ENCODE peak calls at places on chromosomes 5 and 9, in four cellular contexts. S, Z, G and O are unnamed samples.

GRCh38 chr5:111447822-111448221 is 64.5 kb downstream of the STARD4 start:
- DNase-seq in Z (no peak), S (no peak), G (no peak), O (no peak)

GRCh38 chr5:66876266-66876807 is 280.1 kb downstream of the MAST4 start:
- DNase-seq in Z (no peak), S (no peak), G (no peak), O (no peak)

GRCh38 chr5:58241383-58241782 is 218.5 kb downstream of the PLK2 start:
- DNase-seq in Z (no peak), G (no peak), S (no peak), O (no peak)

GRCh38 chr5:133944263-133945230 is 23.9 kb downstream of the C5orf15 start:
- DNase-seq in G (peak), Z (no peak), S (peak), O (no peak)

GRCh38 chr5:1320436-1321344 is 24.2 kb downstream of the CLPTM1L start:
- DNase-seq in Z (no peak), S (no peak), G (no peak), O (peak)

GRCh38 chr5:112718344-112718743 is 19.3 kb upstream of the APC start:
- DNase-seq in S (no peak), G (no peak), Z (no peak), O (no peak)

GRCh38 chr9:757246-757881 is 84.1 kb upstream of the DMRT1 start:
- DNase-seq in Z (no peak), S (no peak), G (peak), O (no peak)

GRCh38 chr5:137954131-137954879 is 65.0 kb downstream of the PKD2L2 start:
- DNase-seq in G (peak), Z (no peak), S (no peak), O (no peak)

GRCh38 chr5:107359033-107359915 is 311.5 kb downstream of the EFNA5 start:
- DNase-seq in S (no peak), G (peak), Z (no peak), O (no peak)

GRCh38 chr5:119269061-119269579 is 86.7 kb upstream of the TNFAIP8 start:
- DNase-seq in G (peak), S (peak), Z (peak), O (peak)

GRCh38 chr5:137486707-137487106 is 12.4 kb downstream of the SPOCK1 start:
- DNase-seq in G (no peak), S (no peak), Z (no peak), O (no peak)

GRCh38 chr9:125433461-125434001 is 171.9 kb downstream of the GAPVD1 start:
- DNase-seq in S (no peak), Z (no peak), G (no peak), O (peak)

GRCh38 chr5:31967461-31967860 is 206.7 kb downstream of the GOLPH3 start:
- DNase-seq in S (no peak), Z (no peak), G (no peak), O (no peak)

GRCh38 chr9:99433555-99433954 is 211.5 kb downstream of the SEC61B start:
- DNase-seq in Z (peak), S (peak), G (peak), O (no peak)

GRCh38 chr9:127159949-127160610 is 37.6 kb upstream of the ANGPTL2 start:
- DNase-seq in Z (no peak), G (no peak), S (no peak), O (no peak)

GRCh38 chr9:101326501-101326900 is 58.3 kb downstream of the BAAT start:
- DNase-seq in G (peak), S (no peak), Z (no peak), O (no peak)

GRCh38 chr5:479566-480319 is 36.8 kb downstream of the EXOC3 start:
- DNase-seq in Z (no peak), S (no peak), G (no peak), O (no peak)

GRCh38 chr5:103904651-103905050 is 342.1 kb upstream of the NUDT12 start:
- DNase-seq in S (no peak), G (no peak), Z (no peak), O (no peak)
- H3K27ac ChIP-seq in S (no peak), G (no peak), Z (no peak), O (no peak)

GRCh38 chr5:177468329-177469058 is 4.9 kb downstream of the DBN1 start:
- DNase-seq in G (no peak), S (no peak), Z (no peak), O (no peak)
- H3K27ac ChIP-seq in G (no peak), S (no peak), Z (no peak), O (no peak)

GRCh38 chr5:135265497-135266300 is 133.3 kb downstream of the MACROH2A1 start:
- DNase-seq in S (no peak), G (no peak), Z (no peak), O (no peak)
- H3K27ac ChIP-seq in S (no peak), G (no peak), Z (no peak), O (no peak)

DNA sequence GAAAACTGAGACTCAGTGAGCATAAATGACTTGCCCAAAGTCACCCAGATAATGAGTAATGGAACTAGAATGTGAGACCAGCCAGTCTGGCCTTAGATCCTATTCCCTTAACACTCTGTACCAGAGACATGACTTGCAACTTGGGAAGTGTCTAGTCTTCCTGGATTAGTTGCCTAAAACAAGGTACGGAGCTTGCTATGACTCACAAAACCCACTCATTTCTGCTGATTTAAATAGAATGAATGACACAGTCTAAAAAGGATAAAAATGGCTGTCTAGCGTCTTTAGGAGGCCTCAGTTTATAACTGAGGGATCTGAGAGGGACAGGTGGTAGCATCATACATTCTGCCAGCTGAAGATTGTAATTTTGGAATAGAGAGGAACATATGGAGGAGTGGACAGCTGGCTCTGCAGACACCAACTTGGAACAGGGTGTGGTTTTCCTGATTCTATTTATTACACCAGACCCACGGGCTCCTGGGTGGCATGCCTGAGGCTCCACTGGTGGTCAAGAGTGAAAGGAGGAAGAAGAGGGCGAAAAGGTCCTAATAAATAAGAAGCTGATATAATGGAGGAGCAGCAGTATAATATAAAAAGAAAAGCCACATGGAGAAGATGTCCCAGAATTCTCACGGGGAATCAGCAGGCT is 62.7 kb downstream of the ABLIM3 start:
- DNase-seq in G (peak), Z (no peak), S (no peak), O (no peak)
- H3K27ac ChIP-seq in G (no peak), Z (no peak), S (no peak), O (no peak)

GRCh38 chr5:151622367-151623097 is 31.4 kb upstream of the FAT2 start:
- DNase-seq in S (no peak), G (peak), Z (no peak), O (no peak)

GRCh38 chr5:151618907-151619306 is 27.8 kb upstream of the FAT2 start:
- DNase-seq in Z (no peak), S (no peak), G (peak), O (no peak)

GRCh38 chr5:151619812-151620462 is 28.8 kb upstream of the FAT2 start:
- DNase-seq in Z (no peak), S (no peak), G (peak), O (no peak)

GRCh38 chr5:151617841-151618710 is 26.9 kb upstream of the FAT2 start:
- DNase-seq in G (peak), S (no peak), Z (no peak), O (no peak)

GRCh38 chr5:151620463-151620844 is 29.3 kb upstream of the FAT2 start:
- DNase-seq in G (peak), Z (no peak), S (no peak), O (no peak)
- H3K27ac ChIP-seq in G (peak), Z (no peak), S (no peak), O (no peak)

GRCh38 chr5:39465843-39466242 is 41.1 kb upstream of the DAB2 start:
- DNase-seq in G (no peak), Z (no peak), S (no peak), O (no peak)

GRCh38 chr5:39466804-39467203 is 42.0 kb upstream of the DAB2 start:
- DNase-seq in S (no peak), G (no peak), Z (no peak), O (no peak)

GRCh38 chr5:39462211-39462610 is 37.4 kb upstream of the DAB2 start:
- DNase-seq in G (no peak), Z (no peak), S (no peak), O (no peak)

GRCh38 chr5:39461007-39461682 is 36.4 kb upstream of the DAB2 start:
- DNase-seq in S (no peak), Z (peak), G (no peak), O (no peak)

GRCh38 chr5:39464096-39464495 is 39.3 kb upstream of the DAB2 start:
- DNase-seq in Z (no peak), S (no peak), G (no peak), O (no peak)
- H3K27ac ChIP-seq in Z (no peak), S (no peak), G (no peak), O (no peak)

GRCh38 chr5:6461793-6462650 is 13.4 kb downstream of the UBE2QL1 start:
- DNase-seq in S (no peak), Z (no peak), G (no peak), O (no peak)
- H3K27ac ChIP-seq in S (no peak), Z (no peak), G (no peak), O (no peak)

GRCh38 chr9:107756091-107756490 is 266.5 kb upstream of the KLF4 start:
- DNase-seq in G (no peak), S (no peak), Z (no peak), O (no peak)

GRCh38 chr9:107751522-107752235 is 262.1 kb upstream of the KLF4 start:
- DNase-seq in S (no peak), Z (no peak), G (peak), O (no peak)

GRCh38 chr9:107749787-107750444 is 260.3 kb upstream of the KLF4 start:
- DNase-seq in G (peak), Z (peak), S (no peak), O (peak)

GRCh38 chr9:107755267-107755666 is 265.7 kb upstream of the KLF4 start:
- DNase-seq in G (peak), S (no peak), Z (no peak), O (peak)

GRCh38 chr9:107750741-107751521 is 261.4 kb upstream of the KLF4 start:
- DNase-seq in S (no peak), G (peak), Z (peak), O (no peak)
- H3K27ac ChIP-seq in S (no peak), G (peak), Z (peak), O (no peak)

GRCh38 chr5:93573627-93573974 is 7.4 kb downstream of the NR2F1-AS1 start:
- DNase-seq in Z (no peak), G (no peak), S (no peak), O (no peak)
- H3K27ac ChIP-seq in Z (no peak), G (no peak), S (no peak), O (no peak)

GRCh38 chr5:177576169-177576568 is 15.8 kb upstream of the TMED9 start:
- DNase-seq in Z (no peak), S (no peak), G (peak), O (no peak)

GRCh38 chr5:177578331-177578730 is 13.7 kb upstream of the TMED9 start:
- DNase-seq in G (no peak), Z (no peak), S (no peak), O (no peak)

GRCh38 chr5:177569894-177570293 is 15.5 kb upstream of the FAM193B start:
- DNase-seq in S (no peak), Z (no peak), G (no peak), O (no peak)

GRCh38 chr5:177575488-177575887 is 16.5 kb upstream of the TMED9 start:
- DNase-seq in Z (no peak), S (no peak), G (peak), O (no peak)
- H3K27ac ChIP-seq in Z (no peak), S (no peak), G (no peak), O (no peak)